ENCODE peak calls at places on chromosomes 7 and 10, in eight cellular contexts. K is SK-N-SH, H is germinal center, S is NCI-H2227 treated with DMSO at 0.1 percent for 48 hours, F is occipital lobe, X is transverse colon, Q is left ventricle myocardium superior, E is progenitor cell of endocrine pancreas. I is an unnamed sample.

GRCh38 chr10:96721207-96721572 is 876 bp upstream of the PIK3AP1 start:
- DNase-seq in F (no peak), K (peak; percentile 33), H (no peak), E (no peak), S (no peak), X (no peak), Q (no peak), I (no peak)

GRCh38 chr7:39908141-39908540 is 41.9 kb upstream of the CDK13 start:
- DNase-seq in X (no peak), S (no peak), F (no peak), E (no peak), H (no peak), K (no peak), Q (no peak), I (no peak)

GRCh38 chr7:30164567-30164966 is 29.8 kb downstream of the MTURN start:
- DNase-seq in F (no peak), X (no peak), S (peak; percentile 36), H (peak; percentile 58), E (no peak), K (peak; percentile 65), Q (no peak), I (peak; percentile 47)

GRCh38 chr7:102287465-102288146 is 938 bp downstream of the SH2B2 start:
- DNase-seq in X (peak; percentile 43), F (peak; percentile 59), Q (peak; percentile 57), H (peak; percentile 48), K (peak; percentile 85), S (peak; percentile 8), E (no peak), I (no peak)

GRCh38 chr7:14368285-14368684 is 378.8 kb upstream of the ETV1 start:
- DNase-seq in H (no peak), X (no peak), S (no peak), F (no peak), K (no peak), Q (no peak), E (no peak), I (no peak)

GRCh38 chr10:52337225-52337624 is 23.1 kb downstream of the DKK1 start:
- DNase-seq in F (no peak), Q (no peak), H (no peak), E (no peak), S (no peak), K (no peak), X (no peak), I (no peak)

GRCh38 chr7:309586-310228 is 19.7 kb downstream of the FOXL3 start:
- DNase-seq in H (no peak), X (no peak), E (no peak), K (no peak), Q (no peak), S (no peak), F (no peak), I (no peak)

GRCh38 chr7:128217030-128217805 is 23.9 kb upstream of the LEP start:
- DNase-seq in E (no peak), S (no peak), Q (peak; percentile 35), H (no peak), K (no peak), X (no peak), F (no peak), I (no peak)

GRCh38 chr10:9331583-9332008 is 1277.1 kb downstream of the GATA3 start:
- DNase-seq in S (no peak), F (no peak), Q (no peak), K (peak; percentile 56), X (no peak), E (no peak), H (peak; percentile 50), I (peak; percentile 26)

GRCh38 chr7:35037526-35038339 is 448 bp upstream of the DPY19L1 start:
- DNase-seq in E (peak; percentile 92), X (peak; percentile 96), S (peak; percentile 86), H (peak; percentile 93), Q (peak; percentile 99), K (peak; percentile 100), F (peak; percentile 93), I (peak; percentile 84)

GRCh38 chr7:139667377-139667776 is 110.4 kb downstream of the HIPK2 start:
- DNase-seq in H (no peak), F (no peak), Q (no peak), S (no peak), X (no peak), E (no peak), K (no peak), I (no peak)

GRCh38 chr10:3366735-3367405 is 194.3 kb upstream of the PITRM1 start:
- DNase-seq in F (no peak), X (no peak), E (no peak), H (no peak), S (no peak), Q (no peak), K (no peak), I (no peak)

GRCh38 chr10:78413294-78414055 is 379.8 kb downstream of the RPS24 start:
- DNase-seq in H (no peak), S (no peak), E (no peak), Q (no peak), F (no peak), K (no peak), X (no peak), I (no peak)

GRCh38 chr7:140564643-140565042 is 76.0 kb downstream of the DENND2A start:
- DNase-seq in S (no peak), E (no peak), K (no peak), F (no peak), H (no peak), Q (no peak), X (no peak), I (no peak)

GRCh38 chr7:134992626-134993179 is 6.4 kb downstream of the AGBL3 start:
- DNase-seq in Q (no peak), F (no peak), E (no peak), S (no peak), H (peak; percentile 9), X (no peak), K (no peak), I (peak; percentile 49)

GRCh38 chr7:69019437-69019836 is 578.8 kb upstream of the AUTS2 start:
- DNase-seq in K (no peak), F (no peak), S (no peak), E (no peak), X (no peak), H (no peak), Q (no peak), I (no peak)

GRCh38 chr7:150756858-150757257 is 19.6 kb downstream of the GIMAP5 start:
- DNase-seq in E (no peak), F (no peak), X (no peak), H (no peak), S (no peak), Q (no peak), K (no peak), I (no peak)

GRCh38 chr10:32109603-32110002 is 53.4 kb upstream of the KIF5B start:
- DNase-seq in X (no peak), E (no peak), H (no peak), F (no peak), K (no peak), S (no peak), Q (no peak), I (no peak)

GRCh38 chr7:96973986-96974385 is 31.4 kb upstream of the DLX6 start:
- DNase-seq in X (no peak), Q (no peak), F (no peak), H (no peak), E (no peak), S (no peak), K (no peak), I (no peak)

GRCh38 chr7:68207676-68208075 is 1211.0 kb downstream of the TYW1 start:
- DNase-seq in E (no peak), F (no peak), Q (no peak), K (no peak), H (no peak), X (no peak), S (no peak), I (no peak)

GRCh38 chr10:75545333-75545732 is 113.9 kb downstream of the LRMDA start:
- DNase-seq in H (no peak), K (no peak), E (no peak), Q (no peak), X (no peak), S (no peak), F (no peak), I (no peak)

GRCh38 chr7:842436-843031 is 10.3 kb downstream of the SUN1 start:
- DNase-seq in H (no peak), E (no peak), S (no peak), K (peak; percentile 82), Q (no peak), F (no peak), X (no peak), I (no peak)

GRCh38 chr7:142927949-142928348 is 5.6 kb downstream of the TRPV5 start:
- DNase-seq in K (no peak), S (no peak), F (no peak), X (no peak), Q (no peak), E (no peak), H (no peak), I (no peak)

GRCh38 chr7:289209-289755 is 688 bp upstream of the FOXL3 start:
- DNase-seq in X (no peak), Q (no peak), E (no peak), K (peak; percentile 60), H (no peak), F (no peak), S (no peak), I (no peak)

GRCh38 chr7:157413881-157414701 is 77.3 kb downstream of the DNAJB6 start:
- DNase-seq in H (no peak), X (no peak), F (no peak), K (peak; percentile 38), Q (peak; percentile 24), S (no peak), E (no peak), I (no peak)

GRCh38 chr10:30455816-30456215 is 21.8 kb downstream of the MAP3K8 start:
- DNase-seq in Q (peak; percentile 39), F (no peak), K (no peak), E (no peak), H (peak; percentile 50), X (peak; percentile 31), S (no peak), I (no peak)

GRCh38 chr7:52455571-52455970 is 579.9 kb upstream of the POM121L12 start:
- DNase-seq in E (no peak), S (no peak), X (no peak), H (no peak), Q (no peak), K (no peak), F (no peak), I (no peak)

GRCh38 chr10:61159253-61159652 is 215.3 kb upstream of the RHOBTB1 start:
- DNase-seq in K (no peak), Q (no peak), X (no peak), S (no peak), H (no peak), F (no peak), E (no peak), I (no peak)

GRCh38 chr10:96092999-96093767 is 36.9 kb upstream of the ZNF518A start:
- DNase-seq in E (no peak), Q (no peak), X (no peak), F (no peak), S (no peak), K (no peak), H (no peak), I (no peak)

GRCh38 chr10:129523723-129524316 is 56.8 kb downstream of the MGMT start:
- DNase-seq in F (no peak), K (no peak), S (no peak), E (no peak), X (no peak), H (no peak), Q (no peak), I (no peak)

GRCh38 chr7:19262794-19263193 is 117.6 kb upstream of the FERD3L start:
- DNase-seq in S (no peak), K (no peak), X (no peak), E (no peak), F (no peak), H (no peak), Q (no peak), I (no peak)

GRCh38 chr7:29564455-29565185 is 985 bp downstream of the PRR15 start:
- DNase-seq in E (peak; percentile 41), S (no peak), H (peak; percentile 53), K (peak; percentile 79), F (peak; percentile 11), Q (peak; percentile 66), X (peak; percentile 73), I (no peak)

GRCh38 chr7:155490697-155491628 is 33.0 kb downstream of the EN2 start:
- DNase-seq in X (peak; percentile 42), E (no peak), F (no peak), K (peak; percentile 71), Q (peak; percentile 78), S (no peak), H (peak; percentile 62), I (peak; percentile 68)

GRCh38 chr7:12805957-12806356 is 118.5 kb downstream of the ARL4A start:
- DNase-seq in F (no peak), S (no peak), X (no peak), H (no peak), Q (no peak), E (no peak), K (no peak), I (no peak)